ENCODE peak calls at places on chromosomes 5 and 9, in six cellular contexts. One of them, this sample, is unnamed.

GRCh38 chr5:170339780-170340167 is 42.2 kb upstream of the LCP2 start:
- DNase-seq in lower leg skin: peak
- DNase-seq in gastrocnemius medialis: no peak
- DNase-seq in fibroblast of pulmonary artery: no peak
- DNase-seq in body of pancreas: no peak
- DNase-seq in HL-60: no peak
- DNase-seq in this sample: no peak

GRCh38 chr5:55231476-55232193 is 1.8 kb downstream of the CCNO start:
- DNase-seq in lower leg skin: no peak
- DNase-seq in gastrocnemius medialis: no peak
- DNase-seq in HL-60: no peak
- DNase-seq in fibroblast of pulmonary artery: no peak
- DNase-seq in body of pancreas: peak
- DNase-seq in this sample: no peak

GRCh38 chr9:89564257-89564878 is 40.4 kb upstream of the GADD45G start:
- DNase-seq in lower leg skin: peak
- DNase-seq in fibroblast of pulmonary artery: peak
- DNase-seq in body of pancreas: no peak
- DNase-seq in gastrocnemius medialis: no peak
- DNase-seq in HL-60: no peak
- DNase-seq in this sample: peak

GRCh38 chr5:132209901-132210545 is 17.6 kb downstream of the P4HA2 start:
- DNase-seq in body of pancreas: no peak
- DNase-seq in HL-60: no peak
- DNase-seq in fibroblast of pulmonary artery: no peak
- DNase-seq in gastrocnemius medialis: no peak
- DNase-seq in lower leg skin: peak
- DNase-seq in this sample: no peak

GRCh38 chr9:114592356-114592755 is 4.8 kb downstream of the ATP6V1G1 start:
- DNase-seq in fibroblast of pulmonary artery: peak
- DNase-seq in gastrocnemius medialis: peak
- DNase-seq in HL-60: no peak
- DNase-seq in lower leg skin: peak
- DNase-seq in body of pancreas: no peak
- DNase-seq in this sample: peak

GRCh38 chr5:2156358-2157059 is 273.8 kb upstream of the IRX4 start:
- DNase-seq in lower leg skin: no peak
- DNase-seq in body of pancreas: no peak
- DNase-seq in gastrocnemius medialis: no peak
- DNase-seq in fibroblast of pulmonary artery: no peak
- DNase-seq in HL-60: no peak
- DNase-seq in this sample: no peak

GRCh38 chr5:52800394-52801213 is 12.9 kb downstream of the ITGA1 start:
- DNase-seq in lower leg skin: peak
- DNase-seq in fibroblast of pulmonary artery: peak
- DNase-seq in body of pancreas: peak
- DNase-seq in HL-60: no peak
- DNase-seq in gastrocnemius medialis: peak
- DNase-seq in this sample: peak

GRCh38 chr5:33313150-33313549 is 127.6 kb upstream of the TARS1 start:
- DNase-seq in HL-60: no peak
- DNase-seq in fibroblast of pulmonary artery: peak
- DNase-seq in gastrocnemius medialis: no peak
- DNase-seq in body of pancreas: no peak
- DNase-seq in lower leg skin: no peak
- DNase-seq in this sample: no peak

GRCh38 chr9:130053504-130054427 is at the start of gene GPR107:
- DNase-seq in body of pancreas: peak
- DNase-seq in HL-60: peak
- DNase-seq in lower leg skin: peak
- DNase-seq in gastrocnemius medialis: peak
- DNase-seq in fibroblast of pulmonary artery: peak
- DNase-seq in this sample: peak

GRCh38 chr5:56211298-56211865 is 21.7 kb downstream of the ANKRD55 start:
- DNase-seq in gastrocnemius medialis: no peak
- DNase-seq in fibroblast of pulmonary artery: peak
- DNase-seq in HL-60: no peak
- DNase-seq in body of pancreas: peak
- DNase-seq in lower leg skin: no peak
- DNase-seq in this sample: no peak

GRCh38 chr5:172496671-172497371 is 42.5 kb upstream of the SH3PXD2B start:
- DNase-seq in gastrocnemius medialis: no peak
- DNase-seq in body of pancreas: no peak
- DNase-seq in fibroblast of pulmonary artery: peak
- DNase-seq in lower leg skin: peak
- DNase-seq in HL-60: no peak
- DNase-seq in this sample: no peak

GRCh38 chr5:59709833-59710232 is 183.7 kb downstream of the PDE4D start:
- DNase-seq in body of pancreas: peak
- DNase-seq in HL-60: no peak
- DNase-seq in gastrocnemius medialis: no peak
- DNase-seq in fibroblast of pulmonary artery: peak
- DNase-seq in lower leg skin: no peak
- DNase-seq in this sample: no peak

GRCh38 chr5:112921833-112922817 is at the start of gene REEP5:
- DNase-seq in fibroblast of pulmonary artery: peak
- DNase-seq in gastrocnemius medialis: peak
- DNase-seq in body of pancreas: peak
- DNase-seq in lower leg skin: peak
- DNase-seq in HL-60: no peak
- DNase-seq in this sample: peak

GRCh38 chr5:93395891-93396465 is 185.0 kb downstream of the NR2F1-AS1 start:
- DNase-seq in body of pancreas: no peak
- DNase-seq in fibroblast of pulmonary artery: peak
- DNase-seq in lower leg skin: no peak
- DNase-seq in HL-60: no peak
- DNase-seq in gastrocnemius medialis: no peak
- DNase-seq in this sample: no peak

GRCh38 chr9:86705474-86705873 is 241.8 kb downstream of the GAS1 start:
- DNase-seq in HL-60: no peak
- DNase-seq in fibroblast of pulmonary artery: no peak
- DNase-seq in body of pancreas: no peak
- DNase-seq in gastrocnemius medialis: no peak
- DNase-seq in lower leg skin: no peak
- DNase-seq in this sample: no peak

GRCh38 chr9:105070176-105070575 is 142.2 kb upstream of the ABCA1 start:
- DNase-seq in lower leg skin: no peak
- DNase-seq in fibroblast of pulmonary artery: peak
- DNase-seq in body of pancreas: no peak
- DNase-seq in HL-60: no peak
- DNase-seq in gastrocnemius medialis: no peak
- DNase-seq in this sample: no peak

GRCh38 chr5:136047858-136048257 is 19.1 kb downstream of the TGFBI start:
- DNase-seq in body of pancreas: no peak
- DNase-seq in gastrocnemius medialis: peak
- DNase-seq in fibroblast of pulmonary artery: no peak
- DNase-seq in lower leg skin: no peak
- DNase-seq in HL-60: no peak
- DNase-seq in this sample: no peak

GRCh38 chr5:154005648-154006047 is 33.1 kb downstream of the FAM114A2 start:
- DNase-seq in gastrocnemius medialis: no peak
- DNase-seq in lower leg skin: no peak
- DNase-seq in HL-60: no peak
- DNase-seq in fibroblast of pulmonary artery: no peak
- DNase-seq in body of pancreas: no peak
- DNase-seq in this sample: no peak

GRCh38 chr9:70413427-70413797 is 1.0 kb downstream of the KLF9 start:
- DNase-seq in fibroblast of pulmonary artery: no peak
- DNase-seq in gastrocnemius medialis: no peak
- DNase-seq in HL-60: no peak
- DNase-seq in body of pancreas: no peak
- DNase-seq in lower leg skin: no peak
- DNase-seq in this sample: no peak

GRCh38 chr5:139492700-139493192 is 10.2 kb upstream of the STING1 start:
- DNase-seq in body of pancreas: no peak
- DNase-seq in lower leg skin: no peak
- DNase-seq in gastrocnemius medialis: no peak
- DNase-seq in HL-60: no peak
- DNase-seq in fibroblast of pulmonary artery: peak
- DNase-seq in this sample: no peak

GRCh38 chr5:126970517-126971017 is 59.8 kb downstream of the MARCHF3 start:
- DNase-seq in fibroblast of pulmonary artery: peak
- DNase-seq in body of pancreas: no peak
- DNase-seq in gastrocnemius medialis: no peak
- DNase-seq in HL-60: no peak
- DNase-seq in lower leg skin: no peak
- DNase-seq in this sample: no peak

GRCh38 chr9:101140728-101141127 is 112.2 kb downstream of the PLPPR1 start:
- DNase-seq in body of pancreas: no peak
- DNase-seq in gastrocnemius medialis: no peak
- DNase-seq in fibroblast of pulmonary artery: no peak
- DNase-seq in lower leg skin: no peak
- DNase-seq in HL-60: no peak
- DNase-seq in this sample: no peak

GRCh38 chr5:167953151-167953788 is 338.2 kb upstream of the WWC1 start:
- DNase-seq in HL-60: no peak
- DNase-seq in fibroblast of pulmonary artery: no peak
- DNase-seq in gastrocnemius medialis: no peak
- DNase-seq in lower leg skin: no peak
- DNase-seq in body of pancreas: no peak
- DNase-seq in this sample: no peak

GRCh38 chr5:175713930-175714329 is 56.1 kb downstream of the HRH2 start:
- DNase-seq in gastrocnemius medialis: no peak
- DNase-seq in lower leg skin: no peak
- DNase-seq in body of pancreas: no peak
- DNase-seq in fibroblast of pulmonary artery: no peak
- DNase-seq in HL-60: no peak
- DNase-seq in this sample: no peak

GRCh38 chr5:175717837-175718236 is 60.0 kb downstream of the HRH2 start:
- DNase-seq in fibroblast of pulmonary artery: no peak
- DNase-seq in HL-60: no peak
- DNase-seq in body of pancreas: no peak
- DNase-seq in gastrocnemius medialis: no peak
- DNase-seq in lower leg skin: no peak
- DNase-seq in this sample: no peak

GRCh38 chr5:175714686-175715085 is 56.8 kb downstream of the HRH2 start:
- DNase-seq in lower leg skin: peak
- DNase-seq in HL-60: no peak
- DNase-seq in gastrocnemius medialis: no peak
- DNase-seq in fibroblast of pulmonary artery: no peak
- DNase-seq in body of pancreas: no peak
- DNase-seq in this sample: no peak

GRCh38 chr5:175715627-175716522 is 58.0 kb downstream of the HRH2 start:
- DNase-seq in lower leg skin: peak
- DNase-seq in HL-60: no peak
- DNase-seq in gastrocnemius medialis: no peak
- DNase-seq in body of pancreas: no peak
- DNase-seq in fibroblast of pulmonary artery: no peak
- DNase-seq in this sample: no peak

GRCh38 chr5:175718401-175719108 is 60.7 kb downstream of the HRH2 start:
- DNase-seq in HL-60: no peak
- DNase-seq in gastrocnemius medialis: no peak
- DNase-seq in lower leg skin: peak
- DNase-seq in body of pancreas: peak
- DNase-seq in fibroblast of pulmonary artery: peak
- DNase-seq in this sample: peak
- TF ChIP-seq CTCF in HL-60: peak
- TF ChIP-seq CTCF in gastrocnemius medialis: peak
- TF ChIP-seq CTCF in lower leg skin: no peak
- TF ChIP-seq CTCF in body of pancreas: peak
- TF ChIP-seq CTCF in fibroblast of pulmonary artery: peak
- TF ChIP-seq CTCF in this sample: peak

DNA sequence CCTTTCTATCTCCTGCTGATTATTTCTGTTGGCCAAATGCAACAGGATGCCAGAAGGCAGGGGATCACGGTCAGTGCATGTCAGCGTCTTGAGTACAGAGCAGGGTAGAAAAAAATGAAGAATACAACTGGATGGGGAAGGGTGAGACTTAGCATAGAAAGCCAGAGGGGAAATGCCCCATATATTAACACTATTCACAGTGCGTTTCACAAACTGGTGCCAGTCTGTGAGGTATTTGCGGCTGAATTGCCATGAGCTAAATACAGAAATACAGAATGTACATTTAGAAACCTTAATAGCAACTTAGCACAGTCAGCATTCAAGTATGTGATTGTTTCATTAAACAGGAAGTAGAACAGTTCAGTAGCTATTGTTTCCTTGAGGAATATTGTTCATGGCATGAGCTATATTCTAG is 31.0 kb upstream of the SLC1A3 start:
- DNase-seq in HL-60: no peak
- DNase-seq in body of pancreas: no peak
- DNase-seq in gastrocnemius medialis: no peak
- DNase-seq in lower leg skin: no peak
- DNase-seq in fibroblast of pulmonary artery: peak
- DNase-seq in this sample: no peak
- H3K4me3 ChIP-seq in HL-60: no peak
- H3K4me3 ChIP-seq in body of pancreas: no peak
- H3K4me3 ChIP-seq in gastrocnemius medialis: no peak
- H3K4me3 ChIP-seq in lower leg skin: no peak
- H3K4me3 ChIP-seq in fibroblast of pulmonary artery: no peak
- H3K4me3 ChIP-seq in this sample: no peak

DNA sequence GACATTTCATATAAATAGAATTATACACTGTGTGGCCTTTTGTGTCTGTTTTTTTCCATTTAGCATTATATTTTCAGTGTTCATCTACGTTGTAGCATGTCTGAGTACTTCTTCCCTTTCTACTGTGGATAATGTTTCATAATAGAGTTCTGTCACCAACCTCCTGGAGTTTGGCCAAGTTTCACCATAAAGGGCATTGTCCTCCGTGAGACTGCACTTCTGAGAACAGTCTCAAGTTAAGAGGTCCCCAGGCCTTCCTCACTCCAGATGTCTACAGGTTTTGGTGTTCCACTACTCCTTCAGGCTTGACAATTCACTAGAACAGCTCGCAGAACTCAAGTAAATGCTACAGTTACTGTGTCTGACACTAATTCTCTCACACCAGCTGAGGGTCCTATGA is 30.9 kb downstream of the SLC35A4 start:
- DNase-seq in body of pancreas: peak
- DNase-seq in gastrocnemius medialis: peak
- DNase-seq in fibroblast of pulmonary artery: peak
- DNase-seq in HL-60: peak
- DNase-seq in lower leg skin: no peak
- DNase-seq in this sample: peak
- TF ChIP-seq CTCF in body of pancreas: no peak
- TF ChIP-seq CTCF in gastrocnemius medialis: no peak
- TF ChIP-seq CTCF in fibroblast of pulmonary artery: no peak
- TF ChIP-seq CTCF in HL-60: no peak
- TF ChIP-seq CTCF in lower leg skin: no peak
- TF ChIP-seq CTCF in this sample: no peak

DNA sequence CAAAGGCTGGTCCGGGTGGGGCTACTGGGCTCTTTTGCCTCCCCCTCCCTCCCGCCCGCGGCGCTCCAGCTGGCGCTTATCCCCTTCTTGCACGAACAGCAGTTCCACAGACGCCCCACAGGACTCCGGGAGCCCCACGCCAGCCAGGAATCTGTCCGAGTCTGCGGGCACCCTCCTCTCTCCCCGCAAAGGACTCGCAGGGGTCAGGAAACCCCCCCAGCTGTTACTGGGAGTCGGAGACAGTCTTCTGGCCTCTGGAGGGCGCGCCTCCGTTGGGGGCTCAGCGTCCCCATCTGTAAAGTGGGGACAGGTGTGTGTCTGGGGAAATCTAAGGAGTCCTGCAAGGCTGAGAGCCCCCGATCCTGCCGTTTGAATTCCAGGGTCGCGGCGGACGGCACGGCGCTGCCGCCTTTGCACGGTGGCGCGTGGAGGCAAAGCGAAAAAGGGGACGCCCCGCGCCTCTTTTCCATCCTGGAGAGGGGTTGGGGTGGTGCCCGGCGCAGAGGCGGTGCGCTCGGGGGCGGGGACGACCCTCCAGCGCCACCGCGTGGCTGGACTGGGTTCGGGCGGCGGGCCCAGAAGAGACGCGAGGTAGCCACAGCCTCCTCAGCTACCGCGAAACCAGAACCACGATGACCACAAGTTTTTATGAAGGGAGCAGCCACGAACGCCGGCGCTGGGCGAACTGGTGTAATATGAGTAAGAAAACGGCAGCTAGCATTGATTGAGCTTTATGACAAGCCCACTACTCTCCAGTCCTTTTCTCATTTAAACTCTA is 2.8 kb upstream of the CCIN start:
- DNase-seq in HL-60: peak
- DNase-seq in gastrocnemius medialis: peak
- DNase-seq in lower leg skin: peak
- DNase-seq in body of pancreas: peak
- DNase-seq in fibroblast of pulmonary artery: peak
- DNase-seq in this sample: peak
- H3K4me3 ChIP-seq in HL-60: peak
- H3K4me3 ChIP-seq in gastrocnemius medialis: peak
- H3K4me3 ChIP-seq in lower leg skin: peak
- H3K4me3 ChIP-seq in body of pancreas: no peak
- H3K4me3 ChIP-seq in fibroblast of pulmonary artery: peak
- H3K4me3 ChIP-seq in this sample: no peak